ENCODE peak calls at places on chromosomes 3 and 15, in five cellular contexts. One of them, this sample, is unnamed.

GRCh38 chr15:76310470-76311070 is 699 bp downstream of the ETFA start:
- DNase-seq in spleen: no peak
- DNase-seq in GM12892: no peak
- DNase-seq in ovary: peak
- DNase-seq in body of pancreas: no peak
- DNase-seq in this sample: no peak

GRCh38 chr3:143814358-143814968 is 33.8 kb downstream of the SLC9A9 start:
- DNase-seq in ovary: no peak
- DNase-seq in spleen: no peak
- DNase-seq in body of pancreas: no peak
- DNase-seq in GM12892: no peak
- DNase-seq in this sample: no peak

GRCh38 chr15:91855684-91856553 is 2.4 kb downstream of the SLCO3A1 start:
- DNase-seq in body of pancreas: peak
- DNase-seq in spleen: no peak
- DNase-seq in GM12892: no peak
- DNase-seq in ovary: no peak
- DNase-seq in this sample: no peak

GRCh38 chr15:38316311-38316710 is 63.7 kb downstream of the SPRED1 start:
- DNase-seq in body of pancreas: no peak
- DNase-seq in ovary: no peak
- DNase-seq in GM12892: no peak
- DNase-seq in spleen: no peak
- DNase-seq in this sample: no peak

GRCh38 chr3:17431004-17431403 is 311.4 kb downstream of the TBC1D5 start:
- DNase-seq in spleen: no peak
- DNase-seq in ovary: no peak
- DNase-seq in GM12892: no peak
- DNase-seq in body of pancreas: no peak
- DNase-seq in this sample: no peak

GRCh38 chr15:51869074-51869425 is 39.6 kb downstream of the TMOD3 start:
- DNase-seq in body of pancreas: no peak
- DNase-seq in ovary: no peak
- DNase-seq in spleen: no peak
- DNase-seq in GM12892: no peak
- DNase-seq in this sample: no peak

GRCh38 chr15:57445872-57446271 is 69.6 kb downstream of the CGNL1 start:
- DNase-seq in body of pancreas: no peak
- DNase-seq in GM12892: no peak
- DNase-seq in ovary: no peak
- DNase-seq in spleen: no peak
- DNase-seq in this sample: no peak

GRCh38 chr3:48655063-48655462 is 7.6 kb downstream of the CELSR3 start:
- DNase-seq in GM12892: no peak
- DNase-seq in spleen: no peak
- DNase-seq in body of pancreas: no peak
- DNase-seq in ovary: no peak
- DNase-seq in this sample: no peak

GRCh38 chr3:187919018-187919417 is 173.8 kb upstream of the BCL6 start:
- DNase-seq in body of pancreas: peak
- DNase-seq in spleen: no peak
- DNase-seq in ovary: no peak
- DNase-seq in GM12892: no peak
- DNase-seq in this sample: no peak

GRCh38 chr3:128487813-128488635 is 5.0 kb downstream of the GATA2 start:
- DNase-seq in ovary: peak
- DNase-seq in GM12892: peak
- DNase-seq in spleen: peak
- DNase-seq in body of pancreas: peak
- DNase-seq in this sample: peak

GRCh38 chr3:55313701-55314100 is 173.4 kb downstream of the WNT5A start:
- DNase-seq in ovary: no peak
- DNase-seq in body of pancreas: no peak
- DNase-seq in GM12892: no peak
- DNase-seq in spleen: no peak
- DNase-seq in this sample: no peak

GRCh38 chr15:83398591-83398990 is 48.5 kb upstream of the SH3GL3 start:
- DNase-seq in spleen: no peak
- DNase-seq in ovary: no peak
- DNase-seq in GM12892: no peak
- DNase-seq in body of pancreas: no peak
- DNase-seq in this sample: no peak

GRCh38 chr15:44490628-44491027 is 46.3 kb upstream of the EIF3J start:
- DNase-seq in spleen: no peak
- DNase-seq in GM12892: no peak
- DNase-seq in body of pancreas: no peak
- DNase-seq in ovary: no peak
- DNase-seq in this sample: no peak

GRCh38 chr3:110687138-110687537 is 384.5 kb upstream of the NECTIN3 start:
- DNase-seq in ovary: no peak
- DNase-seq in spleen: no peak
- DNase-seq in body of pancreas: no peak
- DNase-seq in GM12892: no peak
- DNase-seq in this sample: no peak

GRCh38 chr3:110686691-110687090 is 384.9 kb upstream of the NECTIN3 start:
- DNase-seq in GM12892: no peak
- DNase-seq in ovary: no peak
- DNase-seq in body of pancreas: no peak
- DNase-seq in spleen: no peak
- DNase-seq in this sample: no peak

GRCh38 chr3:110684436-110684835 is 387.2 kb upstream of the NECTIN3 start:
- DNase-seq in GM12892: no peak
- DNase-seq in spleen: no peak
- DNase-seq in ovary: no peak
- DNase-seq in body of pancreas: no peak
- DNase-seq in this sample: no peak

GRCh38 chr3:110680365-110680909 is 391.2 kb upstream of the NECTIN3 start:
- DNase-seq in GM12892: no peak
- DNase-seq in ovary: no peak
- DNase-seq in body of pancreas: no peak
- DNase-seq in spleen: no peak
- DNase-seq in this sample: no peak

DNA sequence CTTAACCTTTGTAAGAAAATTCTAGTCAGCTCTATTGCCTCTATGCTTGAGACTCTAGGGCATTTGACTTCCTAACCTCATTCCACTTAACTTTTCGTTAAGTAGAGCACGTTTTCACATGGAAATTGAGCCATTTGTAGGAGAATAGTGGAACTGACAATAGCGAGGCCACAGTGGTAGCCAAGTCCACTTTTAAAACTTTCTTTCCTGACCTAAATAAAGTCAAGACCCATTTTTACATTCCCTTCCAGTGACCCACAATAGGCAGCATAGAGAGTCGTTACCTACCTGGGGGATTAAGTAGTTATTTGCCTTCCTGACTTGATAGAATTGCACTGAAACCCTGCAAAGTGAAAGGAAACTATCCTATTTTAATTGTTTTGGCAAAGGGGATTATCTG is 386.0 kb upstream of the NECTIN3 start:
- DNase-seq in GM12892: no peak
- DNase-seq in spleen: no peak
- DNase-seq in ovary: no peak
- DNase-seq in body of pancreas: no peak
- DNase-seq in this sample: no peak
- TF ChIP-seq POLR2A in GM12892: no peak
- TF ChIP-seq POLR2A in spleen: no peak
- TF ChIP-seq POLR2A in ovary: no peak
- TF ChIP-seq POLR2A in body of pancreas: no peak
- TF ChIP-seq POLR2A in this sample: no peak

DNA sequence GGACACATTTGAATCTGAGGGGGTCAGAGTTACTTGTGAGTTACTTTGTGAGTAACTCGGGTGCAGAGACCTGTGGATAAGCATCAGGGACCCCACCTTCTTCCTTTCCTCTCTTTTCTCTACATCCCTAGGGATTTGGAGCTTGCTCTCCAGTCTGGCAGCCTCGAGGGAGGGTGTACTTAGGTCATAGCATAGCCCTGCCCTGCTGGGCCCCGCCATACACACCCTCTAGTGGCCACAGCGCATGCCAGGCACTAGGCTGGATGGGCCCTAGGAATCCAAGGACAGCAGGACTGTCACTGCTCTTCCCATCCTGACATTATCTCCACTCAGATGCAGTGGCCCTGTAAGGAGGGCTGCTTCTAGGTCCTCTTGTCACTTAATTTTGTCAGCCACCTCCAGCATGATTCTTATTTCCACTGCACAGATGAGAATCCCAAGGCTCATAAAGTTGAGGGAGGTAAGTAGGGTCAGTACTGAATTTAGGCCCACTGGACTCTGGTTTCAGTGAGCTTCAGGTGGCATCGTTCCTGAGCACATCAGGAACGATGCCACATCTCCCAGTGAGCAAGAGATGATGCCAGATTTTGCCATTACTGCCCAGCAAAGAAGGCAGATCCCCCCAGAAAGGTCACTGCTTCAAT is 3.6 kb upstream of the SMAD6 start:
- DNase-seq in body of pancreas: peak
- DNase-seq in GM12892: no peak
- DNase-seq in ovary: peak
- DNase-seq in spleen: no peak
- DNase-seq in this sample: no peak
- TF ChIP-seq POLR2A in body of pancreas: no peak
- TF ChIP-seq POLR2A in GM12892: no peak
- TF ChIP-seq POLR2A in ovary: no peak
- TF ChIP-seq POLR2A in spleen: no peak
- TF ChIP-seq POLR2A in this sample: no peak

DNA sequence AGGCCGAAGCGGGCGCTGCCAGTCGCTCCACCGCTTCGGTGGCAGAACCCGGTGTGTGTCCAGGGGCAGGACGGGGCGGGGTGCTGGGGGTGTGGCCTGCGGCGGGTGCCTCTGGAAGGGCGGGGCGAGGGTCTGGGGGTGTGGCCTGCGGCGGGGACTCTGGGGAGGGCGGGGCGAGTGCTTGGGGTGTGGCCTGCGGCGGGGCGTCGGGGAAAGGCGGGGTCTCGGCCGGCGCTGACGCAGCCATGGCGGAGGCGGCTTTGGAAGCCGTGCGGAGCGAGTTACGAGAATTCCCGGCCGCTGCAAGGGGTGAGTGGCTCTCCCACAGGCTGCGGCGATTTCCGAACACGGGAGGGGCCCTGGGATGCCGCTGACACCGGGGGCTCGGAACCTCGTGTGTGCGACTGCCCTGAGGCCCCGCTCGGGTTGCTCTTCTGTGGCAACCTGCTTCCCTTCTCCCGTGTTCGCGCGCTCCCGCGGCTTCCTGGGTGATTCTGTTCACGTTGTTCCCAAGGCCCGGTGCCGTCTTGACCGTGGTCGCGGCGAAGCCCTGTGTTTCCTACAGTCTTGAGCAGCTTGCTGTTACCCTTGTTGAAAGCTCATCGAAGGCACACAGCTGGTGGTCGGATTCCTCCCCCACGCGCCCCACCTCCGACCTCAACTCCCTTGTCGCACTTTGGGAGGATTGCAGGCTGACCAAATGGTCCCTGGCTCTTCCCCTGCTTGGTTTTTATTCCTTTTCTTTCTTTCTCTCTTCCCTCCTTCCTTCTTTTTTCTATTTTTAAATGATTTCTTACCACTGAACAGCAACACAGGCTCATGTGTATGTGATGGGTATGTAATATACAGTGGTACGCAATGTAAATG is at the start of gene JMJD7:
- DNase-seq in GM12892: peak
- DNase-seq in ovary: peak
- DNase-seq in spleen: peak
- DNase-seq in body of pancreas: peak
- DNase-seq in this sample: peak
- TF ChIP-seq POLR2A in GM12892: peak
- TF ChIP-seq POLR2A in ovary: peak
- TF ChIP-seq POLR2A in spleen: no peak
- TF ChIP-seq POLR2A in body of pancreas: peak
- TF ChIP-seq POLR2A in this sample: no peak

GRCh38 chr15:40044717-40045571 is 6.0 kb upstream of the SRP14 start:
- DNase-seq in ovary: peak
- DNase-seq in spleen: peak
- DNase-seq in body of pancreas: peak
- DNase-seq in GM12892: peak
- DNase-seq in this sample: peak
- TF ChIP-seq POLR2A in ovary: no peak
- TF ChIP-seq POLR2A in spleen: no peak
- TF ChIP-seq POLR2A in body of pancreas: no peak
- TF ChIP-seq POLR2A in GM12892: no peak
- TF ChIP-seq POLR2A in this sample: no peak

DNA sequence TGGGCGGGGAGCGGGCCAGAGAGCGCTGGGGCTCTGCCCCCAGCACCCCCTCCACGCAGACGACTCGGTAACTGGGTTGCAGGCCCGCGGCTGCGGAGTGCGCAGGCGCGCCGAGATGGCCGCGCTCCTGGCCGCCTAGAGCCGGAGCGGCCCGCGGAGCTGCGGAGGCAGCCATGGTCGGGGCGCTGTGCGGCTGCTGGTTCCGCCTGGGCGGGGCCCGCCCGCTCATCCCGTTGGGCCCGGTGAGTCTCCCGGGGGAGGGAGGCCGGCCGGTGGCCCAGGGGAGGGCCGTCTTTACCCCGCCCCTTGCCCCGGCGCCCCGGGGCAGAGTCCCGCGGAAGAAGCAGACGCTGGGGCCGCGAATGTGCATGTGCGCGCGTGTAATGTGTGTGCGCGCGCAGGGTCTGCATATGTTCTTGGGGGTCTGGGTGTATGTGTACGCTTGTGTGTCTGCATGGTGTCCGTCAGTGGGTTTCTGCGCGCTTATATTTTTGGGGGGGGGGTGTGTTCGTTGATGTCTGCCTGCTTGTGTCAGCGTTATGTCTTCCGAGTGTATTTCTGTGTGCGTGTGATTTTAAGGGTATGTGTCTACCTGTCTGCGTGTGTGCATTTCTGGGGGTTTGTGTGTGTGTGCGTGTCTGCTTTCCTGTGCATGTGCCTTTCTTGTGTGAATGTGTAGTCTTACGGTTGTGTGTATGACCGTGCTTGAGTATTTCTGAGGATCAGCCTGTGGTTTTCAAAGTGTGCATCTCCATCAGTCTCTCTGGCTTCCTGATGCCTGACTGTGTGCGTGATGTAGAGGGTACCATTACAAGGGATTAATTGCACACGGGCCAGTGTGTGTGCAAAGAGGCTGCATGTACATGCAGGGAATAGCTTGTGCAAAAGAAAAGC is at the start of gene ABHD14A:
- DNase-seq in GM12892: peak
- DNase-seq in ovary: peak
- DNase-seq in body of pancreas: peak
- DNase-seq in spleen: peak
- DNase-seq in this sample: no peak
- TF ChIP-seq POLR2A in GM12892: peak
- TF ChIP-seq POLR2A in ovary: peak
- TF ChIP-seq POLR2A in body of pancreas: peak
- TF ChIP-seq POLR2A in spleen: no peak
- TF ChIP-seq POLR2A in this sample: peak

GRCh38 chr3:57755368-57756021 is 614 bp upstream of the SLMAP start:
- DNase-seq in GM12892: peak
- DNase-seq in body of pancreas: peak
- DNase-seq in spleen: peak
- DNase-seq in ovary: no peak
- DNase-seq in this sample: no peak

GRCh38 chr3:57756528-57757401 is 656 bp downstream of the SLMAP start:
- DNase-seq in ovary: peak
- DNase-seq in body of pancreas: peak
- DNase-seq in spleen: peak
- DNase-seq in GM12892: peak
- DNase-seq in this sample: peak

GRCh38 chr3:57757642-57758297 is 1.7 kb downstream of the SLMAP start:
- DNase-seq in GM12892: no peak
- DNase-seq in ovary: no peak
- DNase-seq in spleen: peak
- DNase-seq in body of pancreas: no peak
- DNase-seq in this sample: no peak

GRCh38 chr3:57758686-57759085 is 2.6 kb downstream of the SLMAP start:
- DNase-seq in body of pancreas: no peak
- DNase-seq in GM12892: no peak
- DNase-seq in ovary: no peak
- DNase-seq in spleen: no peak
- DNase-seq in this sample: no peak

GRCh38 chr3:57756022-57756527 is at the start of gene SLMAP:
- DNase-seq in spleen: peak
- DNase-seq in ovary: peak
- DNase-seq in body of pancreas: peak
- DNase-seq in GM12892: peak
- DNase-seq in this sample: peak
- TF ChIP-seq POLR2A in spleen: peak
- TF ChIP-seq POLR2A in ovary: peak
- TF ChIP-seq POLR2A in body of pancreas: peak
- TF ChIP-seq POLR2A in GM12892: peak
- TF ChIP-seq POLR2A in this sample: no peak

This sample was measured in suprapubic skin.